ENCODE peak calls at places on chromosomes 1 and 21, in nine cellular contexts. M is mucosa of descending colon; O is iPS DF 6.9; H is mesendoderm; G is heart right ventricle; B is CD8-positive, alpha-beta memory T cell; X is astrocyte of the spinal cord; L is adrenal gland; T is esophagus squamous epithelium. J is an unnamed sample.

GRCh38 chr1:245383396-245384330 is 228.9 kb downstream of the KIF26B start:
- DNase-seq in M (no peak), O (no peak), H (no peak), G (no peak), B (no peak), X (no peak), L (no peak), T (no peak), J (no peak)

GRCh38 chr1:23020731-23021130 is 1.5 kb downstream of the KDM1A start:
- DNase-seq in M (no peak), O (no peak), H (peak; percentile 32), G (no peak), B (no peak), X (peak; percentile 19), L (no peak), T (no peak), J (no peak)

GRCh38 chr1:87684786-87685185 is 356.1 kb downstream of the LMO4 start:
- DNase-seq in M (no peak), O (no peak), H (no peak), G (peak; percentile 14), B (no peak), X (peak; percentile 77), L (no peak), T (no peak), J (no peak)

GRCh38 chr21:42763578-42764442 is 110.4 kb downstream of the PDE9A start:
- DNase-seq in M (no peak), O (no peak), H (no peak), G (no peak), B (no peak), X (no peak), L (no peak), T (no peak), J (no peak)

GRCh38 chr1:37055631-37056030 is 21.3 kb upstream of the GRIK3 start:
- DNase-seq in M (no peak), O (no peak), H (no peak), G (no peak), B (no peak), X (no peak), L (no peak), T (no peak), J (no peak)

GRCh38 chr1:174743654-174744561 is 255.8 kb upstream of the CACYBP start:
- DNase-seq in M (no peak), O (no peak), H (peak; percentile 40), G (no peak), B (peak; percentile 37), X (peak; percentile 56), L (no peak), T (no peak), J (peak; percentile 27)

GRCh38 chr21:27694667-27695066 is 727.8 kb upstream of the ADAMTS5 start:
- DNase-seq in M (no peak), O (peak; percentile 7), H (peak; percentile 80), G (no peak), B (no peak), X (no peak), L (no peak), T (no peak), J (no peak)

GRCh38 chr1:194256010-194256409 is 1069.6 kb upstream of the B3GALT2 start:
- DNase-seq in M (no peak), O (no peak), H (no peak), G (no peak), B (no peak), X (no peak), L (no peak), T (no peak), J (no peak)

GRCh38 chr1:245264226-245264625 is 109.4 kb downstream of the KIF26B start:
- DNase-seq in M (no peak), O (no peak), H (no peak), G (no peak), B (no peak), X (no peak), L (no peak), T (no peak), J (no peak)

GRCh38 chr1:41650176-41650519 is 165.7 kb upstream of the EDN2 start:
- DNase-seq in M (no peak), O (no peak), H (no peak), G (peak; percentile 44), B (no peak), X (no peak), L (no peak), T (no peak), J (no peak)

GRCh38 chr1:94698759-94699502 is 121.2 kb upstream of the SLC44A3 start:
- DNase-seq in M (no peak), O (no peak), H (peak; percentile 68), G (no peak), B (no peak), X (peak; percentile 48), L (no peak), T (no peak), J (no peak)

GRCh38 chr1:221166559-221167318 is 287.5 kb downstream of the HLX start:
- DNase-seq in M (no peak), O (no peak), H (no peak), G (no peak), B (no peak), X (no peak), L (peak; percentile 27), T (no peak), J (no peak)

GRCh38 chr1:9293512-9294439 is 1.1 kb downstream of the SPSB1 start:
- DNase-seq in M (no peak), O (no peak), H (peak; percentile 52), G (peak; percentile 47), B (peak; percentile 28), X (no peak), L (no peak), T (no peak), J (no peak)

GRCh38 chr21:43810505-43811261 is 21.3 kb downstream of the RRP1 start:
- DNase-seq in M (peak; percentile 91), O (peak; percentile 68), H (peak; percentile 82), G (peak; percentile 89), B (peak; percentile 70), X (peak; percentile 57), L (peak; percentile 95), T (no peak), J (peak; percentile 71)

GRCh38 chr1:15016001-15016400 is 137.5 kb upstream of the TMEM51 start:
- DNase-seq in M (no peak), O (no peak), H (no peak), G (no peak), B (no peak), X (no peak), L (no peak), T (no peak), J (no peak)

GRCh38 chr1:241499910-241500309 is 19.6 kb downstream of the FH start:
- DNase-seq in M (no peak), O (no peak), H (peak; percentile 43), G (no peak), B (no peak), X (peak; percentile 47), L (no peak), T (no peak), J (peak; percentile 38)

GRCh38 chr1:201217146-201217545 is 26.5 kb downstream of the IGFN1 start:
- DNase-seq in M (no peak), O (no peak), H (no peak), G (no peak), B (no peak), X (no peak), L (no peak), T (no peak), J (no peak)

GRCh38 chr1:18885311-18886002 is 16.9 kb downstream of the ALDH4A1 start:
- DNase-seq in M (no peak), O (no peak), H (no peak), G (no peak), B (no peak), X (no peak), L (no peak), T (no peak), J (no peak)
- H3K4me3 ChIP-seq in M (no peak overlapping the region), O (no peak overlapping the region), H (no peak overlapping the region), G (no peak overlapping the region), B (no peak overlapping the region), X (no peak overlapping the region), L (no peak overlapping the region), T (no peak overlapping the region), J (no peak overlapping the region)

DNA sequence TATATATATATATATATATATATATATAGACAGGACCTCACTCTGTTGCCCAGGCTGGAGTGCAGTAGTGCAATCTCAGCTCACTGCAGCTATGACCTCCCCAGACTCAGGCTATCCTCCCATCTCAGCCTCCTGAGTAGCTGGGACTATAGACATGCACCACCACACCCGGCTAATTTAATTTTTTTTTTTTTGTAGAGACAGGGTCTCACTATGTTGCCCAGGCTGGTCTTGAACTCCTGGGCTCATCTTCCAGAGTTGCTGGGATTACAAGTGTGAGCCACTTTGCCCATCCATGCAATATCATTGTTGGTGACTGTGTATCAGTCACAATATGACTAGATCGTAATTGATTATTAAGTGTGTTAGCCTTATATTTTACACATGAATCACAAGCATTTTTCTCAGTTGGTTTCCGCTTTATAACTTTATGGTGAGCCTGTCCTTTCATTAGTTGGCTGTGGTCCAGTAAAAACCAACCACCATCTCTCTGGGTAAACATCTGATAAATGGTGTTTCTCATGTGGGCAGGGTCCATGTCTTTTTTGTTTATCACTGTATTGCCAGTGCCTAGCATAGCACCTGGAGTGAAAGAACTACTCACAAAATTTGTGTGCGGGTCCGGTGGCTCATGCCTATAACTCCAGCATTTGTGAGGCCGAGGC is 63.6 kb downstream of the MYOM3 start:
- DNase-seq in M (no peak), O (no peak), H (no peak), G (no peak), B (no peak), X (peak; percentile 18), L (no peak), T (no peak), J (no peak)
- H3K4me3 ChIP-seq in M (no peak overlapping the region), O (no peak overlapping the region), H (no peak overlapping the region), G (no peak overlapping the region), B (no peak overlapping the region), X (no peak overlapping the region), L (no peak overlapping the region), T (no peak overlapping the region), J (no peak overlapping the region)

DNA sequence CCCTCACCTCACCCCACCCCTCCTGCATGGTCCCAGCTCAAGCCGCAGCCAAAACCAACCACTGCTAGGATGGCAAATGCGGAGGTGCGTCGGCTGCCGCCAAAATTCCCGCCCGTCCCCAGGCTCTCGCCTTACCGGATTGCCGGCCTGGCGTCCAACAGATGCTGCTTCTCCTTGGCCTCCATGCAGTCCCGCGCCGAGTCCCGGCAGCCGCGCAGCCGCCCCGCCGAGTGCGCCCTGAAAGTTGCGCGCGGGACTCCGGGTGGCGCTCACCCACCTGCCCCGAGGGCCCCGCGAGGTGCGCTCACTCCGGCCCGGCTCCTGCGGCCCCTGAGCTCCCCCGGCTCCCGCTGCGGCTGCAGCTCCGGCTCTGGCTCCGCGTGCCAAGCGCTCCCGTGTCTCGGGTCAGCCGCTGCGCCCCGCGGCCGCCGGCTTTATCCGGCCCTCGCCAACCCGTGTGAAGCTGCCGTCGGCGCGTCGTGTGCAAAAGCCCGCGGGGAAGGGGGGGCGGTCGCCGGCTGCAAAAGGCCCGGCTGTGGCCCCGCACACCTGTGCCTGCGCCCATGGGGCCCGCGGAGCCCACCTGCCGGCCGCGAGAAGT is at the start of gene SLC30A2:
- DNase-seq in M (peak; percentile 46), O (no peak), H (no peak), G (no peak), B (no peak), X (no peak), L (no peak), T (no peak), J (no peak)
- H3K4me3 ChIP-seq in M (no peak within 1 kb of the TSS), O (peak within 1 kb of the TSS; percentile 21), H (no peak within 1 kb of the TSS), G (peak within 1 kb of the TSS; percentile 32), B (no peak within 1 kb of the TSS), X (no peak within 1 kb of the TSS), L (peak within 1 kb of the TSS; percentile 38), T (peak within 1 kb of the TSS; percentile 52), J (peak within 1 kb of the TSS; percentile 36)

GRCh38 chr1:16387201-16388185 is 20.5 kb downstream of the SZRD1 start:
- DNase-seq in M (no peak), O (no peak), H (no peak), G (no peak), B (no peak), X (peak; percentile 23), L (no peak), T (no peak), J (no peak)
- H3K4me3 ChIP-seq in M (no peak overlapping the region), O (no peak overlapping the region), H (no peak overlapping the region), G (peak overlapping the region; percentile 39), B (peak overlapping the region; percentile 29), X (no peak overlapping the region), L (peak overlapping the region; percentile 47), T (peak overlapping the region; percentile 57), J (no peak overlapping the region)